ENCODE peak calls at places on chromosomes 11 and 22, in nine cellular contexts. V is fibroblast of pulmonary artery, A is colonic mucosa, L is thyroid gland, B is choroid plexus epithelial cell, X is B cell, Q is cardiac fibroblast, K is Peyer's patch, C is H9. Y is an unnamed sample.

GRCh38 chr11:67605231-67606011 is 1.3 kb upstream of the NDUFV1 start:
- DNase-seq in V (no peak), A (no peak), L (no peak), B (no peak), X (no peak), Q (no peak), K (no peak), C (no peak), Y (no peak)

GRCh38 chr11:10108901-10109665 is 184.9 kb downstream of the SBF2 start:
- DNase-seq in V (peak; percentile 68), A (no peak), L (no peak), B (peak; percentile 74), X (no peak), Q (peak; percentile 68), K (no peak), C (no peak), Y (no peak)

GRCh38 chr22:23207786-23208325 is 27.5 kb downstream of the BCR start:
- DNase-seq in V (no peak), A (no peak), L (peak; percentile 91), B (no peak), X (peak; percentile 73), Q (no peak), K (peak; percentile 68), C (no peak), Y (no peak)

GRCh38 chr11:75525433-75526191 is at the start of gene GDPD5:
- DNase-seq in V (peak; percentile 79), A (peak; percentile 76), L (peak; percentile 74), B (peak; percentile 70), X (peak; percentile 79), Q (peak; percentile 66), K (peak; percentile 92), C (peak; percentile 89), Y (peak; percentile 72)

GRCh38 chr11:92552942-92553341 is 328.3 kb downstream of the FAT3 start:
- DNase-seq in V (peak; percentile 28), A (no peak), L (no peak), B (peak; percentile 20), X (no peak), Q (peak; percentile 23), K (no peak), C (no peak), Y (no peak)

GRCh38 chr11:6608726-6609501 is 3.1 kb downstream of the TAF10 start:
- DNase-seq in V (no peak), A (peak; percentile 18), L (no peak), B (no peak), X (peak; percentile 39), Q (no peak), K (peak; percentile 41), C (peak; percentile 20), Y (peak; percentile 17)

GRCh38 chr11:19101803-19102520 is 15.0 kb upstream of the ZDHHC13 start:
- DNase-seq in V (no peak), A (peak; percentile 38), L (no peak), B (no peak), X (no peak), Q (no peak), K (no peak), C (no peak), Y (no peak)

GRCh38 chr22:49616356-49617231 is 211.1 kb downstream of the BRD1 start:
- DNase-seq in V (no peak), A (no peak), L (no peak), B (no peak), X (no peak), Q (no peak), K (no peak), C (no peak), Y (no peak)

GRCh38 chr11:72758690-72759389 is 6.6 kb upstream of the ARAP1 start:
- DNase-seq in V (peak; percentile 94), A (peak; percentile 38), L (peak; percentile 87), B (peak; percentile 98), X (no peak), Q (peak; percentile 85), K (peak; percentile 67), C (no peak), Y (no peak)

GRCh38 chr11:83508804-83509203 is 222.6 kb upstream of the CCDC90B start:
- DNase-seq in V (no peak), A (no peak), L (no peak), B (no peak), X (no peak), Q (no peak), K (peak; percentile 71), C (no peak), Y (no peak)

GRCh38 chr11:134668796-134669195 is 256.8 kb upstream of the B3GAT1 start:
- DNase-seq in V (no peak), A (no peak), L (no peak), B (no peak), X (peak; percentile 19), Q (no peak), K (no peak), C (no peak), Y (no peak)

GRCh38 chr22:30998329-30998728 is 29.3 kb downstream of the TUG1 start:
- DNase-seq in V (no peak), A (no peak), L (no peak), B (no peak), X (no peak), Q (no peak), K (no peak), C (no peak), Y (no peak)

GRCh38 chr11:67657300-67657699 is 6.8 kb upstream of the ACY3 start:
- DNase-seq in V (no peak), A (no peak), L (no peak), B (no peak), X (no peak), Q (no peak), K (no peak), C (no peak), Y (no peak)

GRCh38 chr11:61694971-61695706 is 14.9 kb downstream of the DAGLA start:
- DNase-seq in V (no peak), A (no peak), L (peak; percentile 84), B (no peak), X (no peak), Q (peak; percentile 14), K (peak; percentile 54), C (peak; percentile 70), Y (no peak)

GRCh38 chr11:113161671-113162589 is 152.5 kb upstream of the TTC12 start:
- DNase-seq in V (no peak), A (no peak), L (peak; percentile 42), B (no peak), X (no peak), Q (no peak), K (no peak), C (no peak), Y (no peak)

GRCh38 chr11:117221775-117222517 is 9.9 kb downstream of the PCSK7 start:
- DNase-seq in V (peak; percentile 72), A (peak; percentile 66), L (peak; percentile 50), B (peak; percentile 62), X (no peak), Q (peak; percentile 71), K (peak; percentile 58), C (no peak), Y (no peak)

GRCh38 chr11:1012740-1013627 is 23.5 kb downstream of the MUC6 start:
- DNase-seq in V (no peak), A (no peak), L (no peak), B (no peak), X (no peak), Q (no peak), K (no peak), C (no peak), Y (no peak)
- TF ChIP-seq CTCF in V (no peak), A (no peak), L (no peak), B (no peak), X (no peak), Q (no peak), K (no peak), C (no peak), Y (no peak)

DNA sequence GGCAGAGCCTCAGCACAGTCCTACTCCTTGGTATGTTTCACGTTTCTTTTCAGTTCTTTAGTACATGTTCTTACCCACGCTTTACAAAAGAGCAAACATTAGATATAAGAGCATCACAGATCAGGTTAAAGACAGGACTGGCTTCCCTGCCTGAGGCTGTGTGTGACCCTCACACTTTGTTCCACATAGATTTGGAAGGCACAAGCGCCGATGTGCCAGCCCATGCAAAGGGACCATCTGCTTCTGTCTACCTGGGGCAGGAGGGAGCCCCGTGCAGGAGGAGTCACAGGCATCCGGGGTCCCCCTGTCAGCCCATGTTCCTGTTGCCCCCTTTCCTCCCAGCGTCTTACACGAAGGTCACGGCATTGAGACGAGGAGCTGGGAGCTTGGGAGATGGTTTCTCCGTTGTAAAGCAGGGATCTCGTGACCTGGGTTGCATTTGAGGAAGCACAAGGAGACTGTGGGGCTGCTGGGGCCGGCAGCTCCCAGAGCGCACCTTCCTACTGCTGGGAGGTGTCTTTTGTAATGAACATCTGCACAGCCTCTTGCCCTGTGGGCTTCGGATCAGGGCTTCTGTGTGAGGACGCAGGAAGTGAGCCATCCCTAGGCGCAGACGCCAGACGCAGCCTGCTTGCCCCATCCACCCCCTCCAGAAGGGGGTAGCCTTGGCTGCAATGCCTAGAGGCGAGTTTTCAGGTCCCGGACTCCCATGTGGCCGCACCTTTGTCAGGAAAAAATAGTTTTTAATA is 72.6 kb downstream of the SCN3B start:
- DNase-seq in V (no peak), A (no peak), L (no peak), B (no peak), X (no peak), Q (no peak), K (no peak), C (no peak), Y (no peak)
- TF ChIP-seq CTCF in V (no peak), A (no peak), L (no peak), B (no peak), X (no peak), Q (no peak), K (no peak), C (no peak), Y (no peak)

GRCh38 chr11:34855754-34856095 is 60.5 kb downstream of the APIP start:
- DNase-seq in V (no peak), A (no peak), L (no peak), B (no peak), X (no peak), Q (no peak), K (no peak), C (no peak), Y (no peak)
- TF ChIP-seq CTCF in V (no peak), A (no peak), L (no peak), B (no peak), X (no peak), Q (no peak), K (no peak), C (peak; percentile 20), Y (no peak)

GRCh38 chr11:110074499-110074898 is 18.7 kb upstream of the ZC3H12C start:
- DNase-seq in V (no peak), A (no peak), L (no peak), B (no peak), X (no peak), Q (no peak), K (no peak), C (no peak), Y (no peak)

GRCh38 chr11:110076388-110076965 is 16.7 kb upstream of the ZC3H12C start:
- DNase-seq in V (no peak), A (peak; percentile 78), L (no peak), B (no peak), X (no peak), Q (peak; percentile 45), K (peak; percentile 75), C (peak; percentile 47), Y (no peak)

GRCh38 chr11:110075087-110075821 is 17.9 kb upstream of the ZC3H12C start:
- DNase-seq in V (no peak), A (no peak), L (no peak), B (no peak), X (no peak), Q (no peak), K (peak; percentile 55), C (no peak), Y (peak; percentile 59)

GRCh38 chr11:110077318-110077717 is 15.9 kb upstream of the ZC3H12C start:
- DNase-seq in V (no peak), A (peak; percentile 45), L (no peak), B (no peak), X (no peak), Q (no peak), K (no peak), C (no peak), Y (no peak)

GRCh38 chr11:110075822-110076208 is 17.4 kb upstream of the ZC3H12C start:
- DNase-seq in V (no peak), A (no peak), L (no peak), B (no peak), X (no peak), Q (no peak), K (no peak), C (no peak), Y (no peak)
- TF ChIP-seq CTCF in V (no peak), A (no peak), L (no peak), B (no peak), X (no peak), Q (no peak), K (no peak), C (no peak), Y (no peak)

Y was measured in mesothelial cell of epicardium.